ENCODE peak calls at places on chromosomes 5 and 9, in eight cellular contexts. One of them, this sample, is unnamed.

GRCh38 chr5:167798427-167798826 is 493.0 kb upstream of the WWC1 start:
- DNase-seq in ascending aorta: no peak
- DNase-seq in stimulated activated CD8-positive, alpha-beta memory T cell treated with anti-CD3 and anti-CD28 coated beads, Interleukin-4, amount 100 ng/mL, for 1 hour: no peak
- DNase-seq in activated CD4-positive, CD25-positive, alpha-beta regulatory T cell: no peak
- DNase-seq in HuH-7: no peak
- DNase-seq in NCI-H774: no peak
- DNase-seq in brain pericyte: no peak
- DNase-seq in occipital lobe: no peak
- DNase-seq in this sample: no peak

GRCh38 chr5:37663538-37663937 is 176.3 kb downstream of the GDNF start:
- DNase-seq in ascending aorta: no peak
- DNase-seq in stimulated activated CD8-positive, alpha-beta memory T cell treated with anti-CD3 and anti-CD28 coated beads, Interleukin-4, amount 100 ng/mL, for 1 hour: no peak
- DNase-seq in activated CD4-positive, CD25-positive, alpha-beta regulatory T cell: no peak
- DNase-seq in HuH-7: no peak
- DNase-seq in NCI-H774: no peak
- DNase-seq in brain pericyte: no peak
- DNase-seq in occipital lobe: no peak
- DNase-seq in this sample: no peak

GRCh38 chr9:129506041-129506440 is 114.9 kb downstream of the C9orf50 start:
- DNase-seq in ascending aorta: no peak
- DNase-seq in stimulated activated CD8-positive, alpha-beta memory T cell treated with anti-CD3 and anti-CD28 coated beads, Interleukin-4, amount 100 ng/mL, for 1 hour: no peak
- DNase-seq in activated CD4-positive, CD25-positive, alpha-beta regulatory T cell: no peak
- DNase-seq in HuH-7: no peak
- DNase-seq in NCI-H774: no peak
- DNase-seq in brain pericyte: no peak
- DNase-seq in occipital lobe: no peak
- DNase-seq in this sample: no peak

GRCh38 chr9:104970588-104970987 is 42.6 kb upstream of the ABCA1 start:
- DNase-seq in ascending aorta: no peak
- DNase-seq in stimulated activated CD8-positive, alpha-beta memory T cell treated with anti-CD3 and anti-CD28 coated beads, Interleukin-4, amount 100 ng/mL, for 1 hour: no peak
- DNase-seq in activated CD4-positive, CD25-positive, alpha-beta regulatory T cell: no peak
- DNase-seq in HuH-7: no peak
- DNase-seq in NCI-H774: no peak
- DNase-seq in brain pericyte: no peak
- DNase-seq in occipital lobe: no peak
- DNase-seq in this sample: peak

GRCh38 chr5:89901983-89902382 is 507.6 kb downstream of the CETN3 start:
- DNase-seq in ascending aorta: peak
- DNase-seq in stimulated activated CD8-positive, alpha-beta memory T cell treated with anti-CD3 and anti-CD28 coated beads, Interleukin-4, amount 100 ng/mL, for 1 hour: no peak
- DNase-seq in activated CD4-positive, CD25-positive, alpha-beta regulatory T cell: no peak
- DNase-seq in HuH-7: no peak
- DNase-seq in NCI-H774: no peak
- DNase-seq in brain pericyte: no peak
- DNase-seq in occipital lobe: peak
- DNase-seq in this sample: no peak

GRCh38 chr5:148910686-148911361 is 84.4 kb downstream of the ADRB2 start:
- DNase-seq in ascending aorta: no peak
- DNase-seq in stimulated activated CD8-positive, alpha-beta memory T cell treated with anti-CD3 and anti-CD28 coated beads, Interleukin-4, amount 100 ng/mL, for 1 hour: no peak
- DNase-seq in activated CD4-positive, CD25-positive, alpha-beta regulatory T cell: no peak
- DNase-seq in HuH-7: no peak
- DNase-seq in NCI-H774: no peak
- DNase-seq in brain pericyte: peak
- DNase-seq in occipital lobe: no peak
- DNase-seq in this sample: peak

GRCh38 chr9:78261403-78262001 is 25.6 kb downstream of the CEP78 start:
- DNase-seq in ascending aorta: no peak
- DNase-seq in stimulated activated CD8-positive, alpha-beta memory T cell treated with anti-CD3 and anti-CD28 coated beads, Interleukin-4, amount 100 ng/mL, for 1 hour: no peak
- DNase-seq in activated CD4-positive, CD25-positive, alpha-beta regulatory T cell: no peak
- DNase-seq in HuH-7: no peak
- DNase-seq in NCI-H774: peak
- DNase-seq in brain pericyte: no peak
- DNase-seq in occipital lobe: no peak
- DNase-seq in this sample: peak

GRCh38 chr5:38595149-38595725 is 38.8 kb upstream of the LIFR start:
- DNase-seq in ascending aorta: no peak
- DNase-seq in stimulated activated CD8-positive, alpha-beta memory T cell treated with anti-CD3 and anti-CD28 coated beads, Interleukin-4, amount 100 ng/mL, for 1 hour: no peak
- DNase-seq in activated CD4-positive, CD25-positive, alpha-beta regulatory T cell: no peak
- DNase-seq in HuH-7: no peak
- DNase-seq in NCI-H774: no peak
- DNase-seq in brain pericyte: peak
- DNase-seq in occipital lobe: no peak
- DNase-seq in this sample: no peak

GRCh38 chr5:60597570-60597969 is 102.4 kb downstream of the DEPDC1B start:
- DNase-seq in ascending aorta: no peak
- DNase-seq in stimulated activated CD8-positive, alpha-beta memory T cell treated with anti-CD3 and anti-CD28 coated beads, Interleukin-4, amount 100 ng/mL, for 1 hour: no peak
- DNase-seq in activated CD4-positive, CD25-positive, alpha-beta regulatory T cell: no peak
- DNase-seq in HuH-7: no peak
- DNase-seq in NCI-H774: no peak
- DNase-seq in brain pericyte: no peak
- DNase-seq in occipital lobe: no peak
- DNase-seq in this sample: no peak

GRCh38 chr5:6765612-6766525 is 52.6 kb downstream of the TENT4A start:
- DNase-seq in ascending aorta: peak
- DNase-seq in stimulated activated CD8-positive, alpha-beta memory T cell treated with anti-CD3 and anti-CD28 coated beads, Interleukin-4, amount 100 ng/mL, for 1 hour: no peak
- DNase-seq in activated CD4-positive, CD25-positive, alpha-beta regulatory T cell: peak
- DNase-seq in HuH-7: peak
- DNase-seq in NCI-H774: peak
- DNase-seq in brain pericyte: no peak
- DNase-seq in occipital lobe: peak
- DNase-seq in this sample: peak

GRCh38 chr5:9545301-9545958 is 445 bp downstream of the SEMA5A start:
- DNase-seq in ascending aorta: no peak
- DNase-seq in stimulated activated CD8-positive, alpha-beta memory T cell treated with anti-CD3 and anti-CD28 coated beads, Interleukin-4, amount 100 ng/mL, for 1 hour: no peak
- DNase-seq in activated CD4-positive, CD25-positive, alpha-beta regulatory T cell: no peak
- DNase-seq in HuH-7: no peak
- DNase-seq in NCI-H774: no peak
- DNase-seq in brain pericyte: no peak
- DNase-seq in occipital lobe: no peak
- DNase-seq in this sample: no peak

GRCh38 chr5:9831823-9832222 is 201.7 kb upstream of the TAS2R1 start:
- DNase-seq in ascending aorta: no peak
- DNase-seq in stimulated activated CD8-positive, alpha-beta memory T cell treated with anti-CD3 and anti-CD28 coated beads, Interleukin-4, amount 100 ng/mL, for 1 hour: no peak
- DNase-seq in activated CD4-positive, CD25-positive, alpha-beta regulatory T cell: no peak
- DNase-seq in HuH-7: no peak
- DNase-seq in NCI-H774: no peak
- DNase-seq in brain pericyte: no peak
- DNase-seq in occipital lobe: no peak
- DNase-seq in this sample: no peak

GRCh38 chr9:15834541-15834940 is 281.7 kb downstream of the CCDC171 start:
- DNase-seq in ascending aorta: no peak
- DNase-seq in stimulated activated CD8-positive, alpha-beta memory T cell treated with anti-CD3 and anti-CD28 coated beads, Interleukin-4, amount 100 ng/mL, for 1 hour: no peak
- DNase-seq in activated CD4-positive, CD25-positive, alpha-beta regulatory T cell: no peak
- DNase-seq in HuH-7: no peak
- DNase-seq in NCI-H774: no peak
- DNase-seq in brain pericyte: no peak
- DNase-seq in occipital lobe: no peak
- DNase-seq in this sample: peak

GRCh38 chr5:92760550-92760949 is 820.5 kb downstream of the NR2F1-AS1 start:
- DNase-seq in ascending aorta: no peak
- DNase-seq in stimulated activated CD8-positive, alpha-beta memory T cell treated with anti-CD3 and anti-CD28 coated beads, Interleukin-4, amount 100 ng/mL, for 1 hour: no peak
- DNase-seq in activated CD4-positive, CD25-positive, alpha-beta regulatory T cell: no peak
- DNase-seq in HuH-7: no peak
- DNase-seq in NCI-H774: no peak
- DNase-seq in brain pericyte: no peak
- DNase-seq in occipital lobe: no peak
- DNase-seq in this sample: no peak

GRCh38 chr9:81431662-81432061 is 257.7 kb downstream of the TLE1 start:
- DNase-seq in ascending aorta: no peak
- DNase-seq in stimulated activated CD8-positive, alpha-beta memory T cell treated with anti-CD3 and anti-CD28 coated beads, Interleukin-4, amount 100 ng/mL, for 1 hour: no peak
- DNase-seq in activated CD4-positive, CD25-positive, alpha-beta regulatory T cell: no peak
- DNase-seq in HuH-7: no peak
- DNase-seq in NCI-H774: peak
- DNase-seq in brain pericyte: peak
- DNase-seq in occipital lobe: no peak
- DNase-seq in this sample: no peak

GRCh38 chr5:108748010-108748353 is 285 bp downstream of the FER start:
- DNase-seq in ascending aorta: no peak
- DNase-seq in stimulated activated CD8-positive, alpha-beta memory T cell treated with anti-CD3 and anti-CD28 coated beads, Interleukin-4, amount 100 ng/mL, for 1 hour: no peak
- DNase-seq in activated CD4-positive, CD25-positive, alpha-beta regulatory T cell: no peak
- DNase-seq in HuH-7: no peak
- DNase-seq in NCI-H774: no peak
- DNase-seq in brain pericyte: no peak
- DNase-seq in occipital lobe: no peak
- DNase-seq in this sample: peak

GRCh38 chr5:170262061-170262764 is 29.4 kb downstream of the C5orf58 start:
- DNase-seq in ascending aorta: no peak
- DNase-seq in stimulated activated CD8-positive, alpha-beta memory T cell treated with anti-CD3 and anti-CD28 coated beads, Interleukin-4, amount 100 ng/mL, for 1 hour: no peak
- DNase-seq in activated CD4-positive, CD25-positive, alpha-beta regulatory T cell: peak
- DNase-seq in HuH-7: no peak
- DNase-seq in NCI-H774: no peak
- DNase-seq in brain pericyte: no peak
- DNase-seq in occipital lobe: no peak
- DNase-seq in this sample: no peak

GRCh38 chr5:16894236-16895057 is 41.6 kb downstream of the MYO10 start:
- DNase-seq in ascending aorta: no peak
- DNase-seq in stimulated activated CD8-positive, alpha-beta memory T cell treated with anti-CD3 and anti-CD28 coated beads, Interleukin-4, amount 100 ng/mL, for 1 hour: no peak
- DNase-seq in activated CD4-positive, CD25-positive, alpha-beta regulatory T cell: no peak
- DNase-seq in HuH-7: peak
- DNase-seq in NCI-H774: peak
- DNase-seq in brain pericyte: no peak
- DNase-seq in occipital lobe: no peak
- DNase-seq in this sample: peak

GRCh38 chr5:54066433-54066832 is 243.9 kb downstream of the ARL15 start:
- DNase-seq in ascending aorta: no peak
- DNase-seq in stimulated activated CD8-positive, alpha-beta memory T cell treated with anti-CD3 and anti-CD28 coated beads, Interleukin-4, amount 100 ng/mL, for 1 hour: no peak
- DNase-seq in activated CD4-positive, CD25-positive, alpha-beta regulatory T cell: no peak
- DNase-seq in HuH-7: no peak
- DNase-seq in NCI-H774: no peak
- DNase-seq in brain pericyte: no peak
- DNase-seq in occipital lobe: no peak
- DNase-seq in this sample: no peak

GRCh38 chr5:157219491-157220271 is 39.0 kb downstream of the ITK start:
- DNase-seq in ascending aorta: no peak
- DNase-seq in stimulated activated CD8-positive, alpha-beta memory T cell treated with anti-CD3 and anti-CD28 coated beads, Interleukin-4, amount 100 ng/mL, for 1 hour: no peak
- DNase-seq in activated CD4-positive, CD25-positive, alpha-beta regulatory T cell: no peak
- DNase-seq in HuH-7: no peak
- DNase-seq in NCI-H774: no peak
- DNase-seq in brain pericyte: no peak
- DNase-seq in occipital lobe: no peak
- DNase-seq in this sample: peak

GRCh38 chr5:176790921-176791320 is 19.4 kb upstream of the UNC5A start:
- DNase-seq in ascending aorta: no peak
- DNase-seq in stimulated activated CD8-positive, alpha-beta memory T cell treated with anti-CD3 and anti-CD28 coated beads, Interleukin-4, amount 100 ng/mL, for 1 hour: no peak
- DNase-seq in activated CD4-positive, CD25-positive, alpha-beta regulatory T cell: no peak
- DNase-seq in HuH-7: no peak
- DNase-seq in NCI-H774: no peak
- DNase-seq in brain pericyte: no peak
- DNase-seq in occipital lobe: no peak
- DNase-seq in this sample: no peak

GRCh38 chr9:133979124-133979920 is 12.8 kb downstream of the VAV2 start:
- DNase-seq in ascending aorta: no peak
- DNase-seq in stimulated activated CD8-positive, alpha-beta memory T cell treated with anti-CD3 and anti-CD28 coated beads, Interleukin-4, amount 100 ng/mL, for 1 hour: no peak
- DNase-seq in activated CD4-positive, CD25-positive, alpha-beta regulatory T cell: no peak
- DNase-seq in HuH-7: peak
- DNase-seq in NCI-H774: no peak
- DNase-seq in brain pericyte: no peak
- DNase-seq in occipital lobe: no peak
- DNase-seq in this sample: peak

GRCh38 chr9:74630228-74630627 is 133.1 kb downstream of the RORB start:
- DNase-seq in ascending aorta: no peak
- DNase-seq in stimulated activated CD8-positive, alpha-beta memory T cell treated with anti-CD3 and anti-CD28 coated beads, Interleukin-4, amount 100 ng/mL, for 1 hour: no peak
- DNase-seq in activated CD4-positive, CD25-positive, alpha-beta regulatory T cell: no peak
- DNase-seq in HuH-7: no peak
- DNase-seq in NCI-H774: no peak
- DNase-seq in brain pericyte: no peak
- DNase-seq in occipital lobe: no peak
- DNase-seq in this sample: no peak

GRCh38 chr5:173242079-173242478 is 7.1 kb upstream of the NKX2-5 start:
- DNase-seq in ascending aorta: no peak
- DNase-seq in stimulated activated CD8-positive, alpha-beta memory T cell treated with anti-CD3 and anti-CD28 coated beads, Interleukin-4, amount 100 ng/mL, for 1 hour: no peak
- DNase-seq in activated CD4-positive, CD25-positive, alpha-beta regulatory T cell: no peak
- DNase-seq in HuH-7: no peak
- DNase-seq in NCI-H774: no peak
- DNase-seq in brain pericyte: no peak
- DNase-seq in occipital lobe: no peak
- DNase-seq in this sample: no peak

GRCh38 chr9:17795708-17796107 is 216.8 kb downstream of the SH3GL2 start:
- DNase-seq in ascending aorta: no peak
- DNase-seq in stimulated activated CD8-positive, alpha-beta memory T cell treated with anti-CD3 and anti-CD28 coated beads, Interleukin-4, amount 100 ng/mL, for 1 hour: no peak
- DNase-seq in activated CD4-positive, CD25-positive, alpha-beta regulatory T cell: no peak
- DNase-seq in HuH-7: no peak
- DNase-seq in NCI-H774: no peak
- DNase-seq in brain pericyte: no peak
- DNase-seq in occipital lobe: no peak
- DNase-seq in this sample: no peak

GRCh38 chr9:114805670-114806551 is at the start of gene TNFSF15:
- DNase-seq in ascending aorta: no peak
- DNase-seq in stimulated activated CD8-positive, alpha-beta memory T cell treated with anti-CD3 and anti-CD28 coated beads, Interleukin-4, amount 100 ng/mL, for 1 hour: no peak
- DNase-seq in activated CD4-positive, CD25-positive, alpha-beta regulatory T cell: no peak
- DNase-seq in HuH-7: peak
- DNase-seq in NCI-H774: peak
- DNase-seq in brain pericyte: no peak
- DNase-seq in occipital lobe: no peak
- DNase-seq in this sample: peak